ENCODE peak calls at places on chromosomes 5 and 9, in eight cellular contexts. One of them, this sample, is unnamed.

GRCh38 chr5:35938518-35939227 is at the start of gene CAPSL:
- DNase-seq in amniotic stem cell: no peak
- DNase-seq in T-helper 2 cell: no peak
- DNase-seq in activated CD8-positive, alpha-beta memory T cell treated with anti-CD3 and anti-CD28 coated beads for 1 hour: no peak
- DNase-seq in COR-L47: peak; percentile 31
- DNase-seq in hippocampal formation: peak; percentile 45
- DNase-seq in Right ventricle myocardium superior: no peak
- DNase-seq in caudate nucleus: peak; percentile 29
- DNase-seq in this sample: peak; percentile 94

GRCh38 chr9:79623799-79624721 is 52.3 kb downstream of the TLE4 start:
- DNase-seq in amniotic stem cell: no peak
- DNase-seq in T-helper 2 cell: no peak
- DNase-seq in activated CD8-positive, alpha-beta memory T cell treated with anti-CD3 and anti-CD28 coated beads for 1 hour: no peak
- DNase-seq in COR-L47: no peak
- DNase-seq in hippocampal formation: no peak
- DNase-seq in Right ventricle myocardium superior: peak; percentile 47
- DNase-seq in caudate nucleus: peak; percentile 4
- DNase-seq in this sample: peak; percentile 35

GRCh38 chr9:134316444-134317160 is 9.7 kb upstream of the RXRA start:
- DNase-seq in amniotic stem cell: no peak
- DNase-seq in T-helper 2 cell: no peak
- DNase-seq in activated CD8-positive, alpha-beta memory T cell treated with anti-CD3 and anti-CD28 coated beads for 1 hour: no peak
- DNase-seq in COR-L47: no peak
- DNase-seq in hippocampal formation: no peak
- DNase-seq in Right ventricle myocardium superior: peak; percentile 77
- DNase-seq in caudate nucleus: no peak
- DNase-seq in this sample: peak; percentile 84

GRCh38 chr9:9003184-9003583 is 1203.6 kb upstream of the DMAC1 start:
- DNase-seq in amniotic stem cell: no peak
- DNase-seq in T-helper 2 cell: no peak
- DNase-seq in activated CD8-positive, alpha-beta memory T cell treated with anti-CD3 and anti-CD28 coated beads for 1 hour: no peak
- DNase-seq in COR-L47: peak; percentile 14
- DNase-seq in hippocampal formation: peak; percentile 72
- DNase-seq in Right ventricle myocardium superior: no peak
- DNase-seq in caudate nucleus: peak; percentile 16
- DNase-seq in this sample: peak; percentile 9

GRCh38 chr5:28542968-28543367 is 1504.6 kb upstream of the CDH9 start:
- DNase-seq in amniotic stem cell: peak; percentile 83
- DNase-seq in T-helper 2 cell: no peak
- DNase-seq in activated CD8-positive, alpha-beta memory T cell treated with anti-CD3 and anti-CD28 coated beads for 1 hour: no peak
- DNase-seq in COR-L47: no peak
- DNase-seq in hippocampal formation: no peak
- DNase-seq in Right ventricle myocardium superior: no peak
- DNase-seq in caudate nucleus: no peak
- DNase-seq in this sample: no peak

GRCh38 chr5:94613583-94613982 is 4.8 kb downstream of the KIAA0825 start:
- DNase-seq in amniotic stem cell: no peak
- DNase-seq in T-helper 2 cell: no peak
- DNase-seq in activated CD8-positive, alpha-beta memory T cell treated with anti-CD3 and anti-CD28 coated beads for 1 hour: no peak
- DNase-seq in COR-L47: peak; percentile 11
- DNase-seq in hippocampal formation: no peak
- DNase-seq in Right ventricle myocardium superior: no peak
- DNase-seq in caudate nucleus: no peak
- DNase-seq in this sample: no peak

GRCh38 chr9:70448904-70449303 is 34.4 kb upstream of the KLF9 start:
- DNase-seq in amniotic stem cell: no peak
- DNase-seq in T-helper 2 cell: no peak
- DNase-seq in activated CD8-positive, alpha-beta memory T cell treated with anti-CD3 and anti-CD28 coated beads for 1 hour: no peak
- DNase-seq in COR-L47: no peak
- DNase-seq in hippocampal formation: no peak
- DNase-seq in Right ventricle myocardium superior: no peak
- DNase-seq in caudate nucleus: no peak
- DNase-seq in this sample: no peak

GRCh38 chr5:143279698-143280097 is 123.8 kb downstream of the NR3C1 start:
- DNase-seq in amniotic stem cell: no peak
- DNase-seq in T-helper 2 cell: no peak
- DNase-seq in activated CD8-positive, alpha-beta memory T cell treated with anti-CD3 and anti-CD28 coated beads for 1 hour: no peak
- DNase-seq in COR-L47: no peak
- DNase-seq in hippocampal formation: no peak
- DNase-seq in Right ventricle myocardium superior: no peak
- DNase-seq in caudate nucleus: no peak
- DNase-seq in this sample: no peak

GRCh38 chr5:15703901-15704300 is 203.9 kb downstream of the FBXL7 start:
- DNase-seq in amniotic stem cell: no peak
- DNase-seq in T-helper 2 cell: no peak
- DNase-seq in activated CD8-positive, alpha-beta memory T cell treated with anti-CD3 and anti-CD28 coated beads for 1 hour: no peak
- DNase-seq in COR-L47: no peak
- DNase-seq in hippocampal formation: no peak
- DNase-seq in Right ventricle myocardium superior: no peak
- DNase-seq in caudate nucleus: no peak
- DNase-seq in this sample: no peak

GRCh38 chr9:78609471-78609870 is 312.5 kb downstream of the PSAT1 start:
- DNase-seq in amniotic stem cell: no peak
- DNase-seq in T-helper 2 cell: no peak
- DNase-seq in activated CD8-positive, alpha-beta memory T cell treated with anti-CD3 and anti-CD28 coated beads for 1 hour: no peak
- DNase-seq in COR-L47: peak; percentile 18
- DNase-seq in hippocampal formation: no peak
- DNase-seq in Right ventricle myocardium superior: no peak
- DNase-seq in caudate nucleus: no peak
- DNase-seq in this sample: no peak

GRCh38 chr5:35924950-35925722 is 13.3 kb downstream of the CAPSL start:
- DNase-seq in amniotic stem cell: peak; percentile 55
- DNase-seq in T-helper 2 cell: peak; percentile 69
- DNase-seq in activated CD8-positive, alpha-beta memory T cell treated with anti-CD3 and anti-CD28 coated beads for 1 hour: peak; percentile 70
- DNase-seq in COR-L47: peak; percentile 46
- DNase-seq in hippocampal formation: peak; percentile 61
- DNase-seq in Right ventricle myocardium superior: peak; percentile 67
- DNase-seq in caudate nucleus: peak; percentile 65
- DNase-seq in this sample: peak; percentile 67

GRCh38 chr5:36382890-36383289 is 81.2 kb upstream of the RANBP3L start:
- DNase-seq in amniotic stem cell: no peak
- DNase-seq in T-helper 2 cell: no peak
- DNase-seq in activated CD8-positive, alpha-beta memory T cell treated with anti-CD3 and anti-CD28 coated beads for 1 hour: no peak
- DNase-seq in COR-L47: no peak
- DNase-seq in hippocampal formation: no peak
- DNase-seq in Right ventricle myocardium superior: no peak
- DNase-seq in caudate nucleus: no peak
- DNase-seq in this sample: no peak

GRCh38 chr9:95381243-95381642 is 63.7 kb upstream of the FANCC start:
- DNase-seq in amniotic stem cell: peak; percentile 3
- DNase-seq in T-helper 2 cell: no peak
- DNase-seq in activated CD8-positive, alpha-beta memory T cell treated with anti-CD3 and anti-CD28 coated beads for 1 hour: no peak
- DNase-seq in COR-L47: no peak
- DNase-seq in hippocampal formation: no peak
- DNase-seq in Right ventricle myocardium superior: no peak
- DNase-seq in caudate nucleus: no peak
- DNase-seq in this sample: no peak

GRCh38 chr9:122129969-122130368 is 29.6 kb downstream of the NDUFA8 start:
- DNase-seq in amniotic stem cell: no peak
- DNase-seq in T-helper 2 cell: no peak
- DNase-seq in activated CD8-positive, alpha-beta memory T cell treated with anti-CD3 and anti-CD28 coated beads for 1 hour: no peak
- DNase-seq in COR-L47: no peak
- DNase-seq in hippocampal formation: no peak
- DNase-seq in Right ventricle myocardium superior: no peak
- DNase-seq in caudate nucleus: no peak
- DNase-seq in this sample: no peak

GRCh38 chr9:127567119-127567897 is 44.8 kb upstream of the STXBP1 start:
- DNase-seq in amniotic stem cell: no peak
- DNase-seq in T-helper 2 cell: no peak
- DNase-seq in activated CD8-positive, alpha-beta memory T cell treated with anti-CD3 and anti-CD28 coated beads for 1 hour: no peak
- DNase-seq in COR-L47: no peak
- DNase-seq in hippocampal formation: no peak
- DNase-seq in Right ventricle myocardium superior: peak; percentile 75
- DNase-seq in caudate nucleus: no peak
- DNase-seq in this sample: peak; percentile 94

GRCh38 chr9:8622871-8623270 is 823.3 kb upstream of the DMAC1 start:
- DNase-seq in amniotic stem cell: no peak
- DNase-seq in T-helper 2 cell: no peak
- DNase-seq in activated CD8-positive, alpha-beta memory T cell treated with anti-CD3 and anti-CD28 coated beads for 1 hour: no peak
- DNase-seq in COR-L47: no peak
- DNase-seq in hippocampal formation: no peak
- DNase-seq in Right ventricle myocardium superior: no peak
- DNase-seq in caudate nucleus: no peak
- DNase-seq in this sample: no peak

GRCh38 chr5:78063495-78063894 is 231.0 kb downstream of the AP3B1 start:
- DNase-seq in amniotic stem cell: no peak
- DNase-seq in T-helper 2 cell: no peak
- DNase-seq in activated CD8-positive, alpha-beta memory T cell treated with anti-CD3 and anti-CD28 coated beads for 1 hour: no peak
- DNase-seq in COR-L47: no peak
- DNase-seq in hippocampal formation: no peak
- DNase-seq in Right ventricle myocardium superior: no peak
- DNase-seq in caudate nucleus: no peak
- DNase-seq in this sample: no peak

GRCh38 chr5:54571462-54571861 is 53.9 kb downstream of the SNX18 start:
- DNase-seq in amniotic stem cell: no peak
- DNase-seq in T-helper 2 cell: no peak
- DNase-seq in activated CD8-positive, alpha-beta memory T cell treated with anti-CD3 and anti-CD28 coated beads for 1 hour: no peak
- DNase-seq in COR-L47: no peak
- DNase-seq in hippocampal formation: no peak
- DNase-seq in Right ventricle myocardium superior: no peak
- DNase-seq in caudate nucleus: no peak
- DNase-seq in this sample: no peak

GRCh38 chr5:74934949-74935751 is 69.0 kb upstream of the FAM169A start:
- DNase-seq in amniotic stem cell: no peak
- DNase-seq in T-helper 2 cell: no peak
- DNase-seq in activated CD8-positive, alpha-beta memory T cell treated with anti-CD3 and anti-CD28 coated beads for 1 hour: no peak
- DNase-seq in COR-L47: no peak
- DNase-seq in hippocampal formation: no peak
- DNase-seq in Right ventricle myocardium superior: no peak
- DNase-seq in caudate nucleus: no peak
- DNase-seq in this sample: no peak

GRCh38 chr5:114857951-114858401 is 311.7 kb downstream of the TRIM36 start:
- DNase-seq in amniotic stem cell: no peak
- DNase-seq in T-helper 2 cell: no peak
- DNase-seq in activated CD8-positive, alpha-beta memory T cell treated with anti-CD3 and anti-CD28 coated beads for 1 hour: no peak
- DNase-seq in COR-L47: no peak
- DNase-seq in hippocampal formation: peak; percentile 20
- DNase-seq in Right ventricle myocardium superior: no peak
- DNase-seq in caudate nucleus: no peak
- DNase-seq in this sample: no peak

GRCh38 chr5:160133071-160133917 is 14.0 kb upstream of the PWWP2A start:
- DNase-seq in amniotic stem cell: no peak
- DNase-seq in T-helper 2 cell: no peak
- DNase-seq in activated CD8-positive, alpha-beta memory T cell treated with anti-CD3 and anti-CD28 coated beads for 1 hour: no peak
- DNase-seq in COR-L47: no peak
- DNase-seq in hippocampal formation: no peak
- DNase-seq in Right ventricle myocardium superior: peak; percentile 52
- DNase-seq in caudate nucleus: peak; percentile 1
- DNase-seq in this sample: peak; percentile 50

GRCh38 chr5:145218982-145219381 is 616.2 kb downstream of the PRELID2 start:
- DNase-seq in amniotic stem cell: no peak
- DNase-seq in T-helper 2 cell: no peak
- DNase-seq in activated CD8-positive, alpha-beta memory T cell treated with anti-CD3 and anti-CD28 coated beads for 1 hour: no peak
- DNase-seq in COR-L47: no peak
- DNase-seq in hippocampal formation: no peak
- DNase-seq in Right ventricle myocardium superior: no peak
- DNase-seq in caudate nucleus: no peak
- DNase-seq in this sample: no peak

GRCh38 chr5:168822248-168822744 is 243.1 kb upstream of the PANK3 start:
- DNase-seq in amniotic stem cell: no peak
- DNase-seq in T-helper 2 cell: no peak
- DNase-seq in activated CD8-positive, alpha-beta memory T cell treated with anti-CD3 and anti-CD28 coated beads for 1 hour: no peak
- DNase-seq in COR-L47: no peak
- DNase-seq in hippocampal formation: no peak
- DNase-seq in Right ventricle myocardium superior: no peak
- DNase-seq in caudate nucleus: no peak
- DNase-seq in this sample: no peak

GRCh38 chr9:127347831-127348699 is 48.9 kb upstream of the SLC2A8 start:
- DNase-seq in amniotic stem cell: peak; percentile 23
- DNase-seq in T-helper 2 cell: no peak
- DNase-seq in activated CD8-positive, alpha-beta memory T cell treated with anti-CD3 and anti-CD28 coated beads for 1 hour: no peak
- DNase-seq in COR-L47: no peak
- DNase-seq in hippocampal formation: peak; percentile 35
- DNase-seq in Right ventricle myocardium superior: no peak
- DNase-seq in caudate nucleus: no peak
- DNase-seq in this sample: no peak

GRCh38 chr5:74233571-74233970 is 407.0 kb downstream of the ENC1 start:
- DNase-seq in amniotic stem cell: no peak
- DNase-seq in T-helper 2 cell: no peak
- DNase-seq in activated CD8-positive, alpha-beta memory T cell treated with anti-CD3 and anti-CD28 coated beads for 1 hour: no peak
- DNase-seq in COR-L47: no peak
- DNase-seq in hippocampal formation: no peak
- DNase-seq in Right ventricle myocardium superior: no peak
- DNase-seq in caudate nucleus: no peak
- DNase-seq in this sample: no peak

GRCh38 chr9:16384993-16385392 is 485.5 kb downstream of the BNC2 start:
- DNase-seq in amniotic stem cell: no peak
- DNase-seq in T-helper 2 cell: no peak
- DNase-seq in activated CD8-positive, alpha-beta memory T cell treated with anti-CD3 and anti-CD28 coated beads for 1 hour: no peak
- DNase-seq in COR-L47: no peak
- DNase-seq in hippocampal formation: no peak
- DNase-seq in Right ventricle myocardium superior: no peak
- DNase-seq in caudate nucleus: no peak
- DNase-seq in this sample: no peak

GRCh38 chr9:134560206-134560605 is 81.4 kb upstream of the COL5A1 start:
- DNase-seq in amniotic stem cell: no peak
- DNase-seq in T-helper 2 cell: no peak
- DNase-seq in activated CD8-positive, alpha-beta memory T cell treated with anti-CD3 and anti-CD28 coated beads for 1 hour: no peak
- DNase-seq in COR-L47: no peak
- DNase-seq in hippocampal formation: no peak
- DNase-seq in Right ventricle myocardium superior: no peak
- DNase-seq in caudate nucleus: no peak
- DNase-seq in this sample: no peak

GRCh38 chr5:181114844-181115778 is 15.9 kb downstream of the OR2V1 start:
- DNase-seq in amniotic stem cell: no peak
- DNase-seq in T-helper 2 cell: no peak
- DNase-seq in activated CD8-positive, alpha-beta memory T cell treated with anti-CD3 and anti-CD28 coated beads for 1 hour: no peak
- DNase-seq in COR-L47: no peak
- DNase-seq in hippocampal formation: no peak
- DNase-seq in Right ventricle myocardium superior: no peak
- DNase-seq in caudate nucleus: no peak
- DNase-seq in this sample: peak; percentile 68

This sample was measured in thyroid gland.